ENCODE peak calls at places on chromosomes 13 and 19, in four cellular contexts. One of them, this sample, is unnamed.

GRCh38 chr13:47499358-47500150 is 501.5 kb downstream of the SUCLA2 start:
- DNase-seq in head of caudate nucleus: no peak
- DNase-seq in central memory CD8-positive, alpha-beta T cell: no peak
- DNase-seq in activated CD8-positive, alpha-beta memory T cell treated with anti-CD3 and anti-CD28 coated beads for 4 hours: no peak
- DNase-seq in this sample: no peak

GRCh38 chr13:40440990-40441820 is 225.2 kb downstream of the FOXO1 start:
- DNase-seq in activated CD8-positive, alpha-beta memory T cell treated with anti-CD3 and anti-CD28 coated beads for 4 hours: no peak
- DNase-seq in central memory CD8-positive, alpha-beta T cell: no peak
- DNase-seq in head of caudate nucleus: peak
- DNase-seq in this sample: no peak

GRCh38 chr19:55476100-55476775 is at the start of gene ZNF628:
- DNase-seq in activated CD8-positive, alpha-beta memory T cell treated with anti-CD3 and anti-CD28 coated beads for 4 hours: peak
- DNase-seq in head of caudate nucleus: peak
- DNase-seq in central memory CD8-positive, alpha-beta T cell: peak
- DNase-seq in this sample: peak

GRCh38 chr13:98443329-98443728 is 133.6 kb downstream of the STK24 start:
- DNase-seq in head of caudate nucleus: no peak
- DNase-seq in central memory CD8-positive, alpha-beta T cell: no peak
- DNase-seq in activated CD8-positive, alpha-beta memory T cell treated with anti-CD3 and anti-CD28 coated beads for 4 hours: no peak
- DNase-seq in this sample: no peak

GRCh38 chr13:47798906-47799305 is 202.2 kb downstream of the SUCLA2 start:
- DNase-seq in head of caudate nucleus: no peak
- DNase-seq in central memory CD8-positive, alpha-beta T cell: no peak
- DNase-seq in activated CD8-positive, alpha-beta memory T cell treated with anti-CD3 and anti-CD28 coated beads for 4 hours: no peak
- DNase-seq in this sample: no peak

GRCh38 chr19:1214862-1215731 is 9.5 kb downstream of the STK11 start:
- DNase-seq in head of caudate nucleus: peak
- DNase-seq in activated CD8-positive, alpha-beta memory T cell treated with anti-CD3 and anti-CD28 coated beads for 4 hours: no peak
- DNase-seq in central memory CD8-positive, alpha-beta T cell: no peak
- DNase-seq in this sample: no peak

GRCh38 chr13:30453727-30454126 is 12.0 kb downstream of the HMGB1 start:
- DNase-seq in activated CD8-positive, alpha-beta memory T cell treated with anti-CD3 and anti-CD28 coated beads for 4 hours: no peak
- DNase-seq in central memory CD8-positive, alpha-beta T cell: no peak
- DNase-seq in head of caudate nucleus: no peak
- DNase-seq in this sample: no peak

GRCh38 chr13:28574617-28575142 is 79.8 kb upstream of the FLT1 start:
- DNase-seq in activated CD8-positive, alpha-beta memory T cell treated with anti-CD3 and anti-CD28 coated beads for 4 hours: no peak
- DNase-seq in central memory CD8-positive, alpha-beta T cell: no peak
- DNase-seq in head of caudate nucleus: no peak
- DNase-seq in this sample: no peak

GRCh38 chr13:33258437-33259193 is 26.9 kb downstream of the STARD13 start:
- DNase-seq in central memory CD8-positive, alpha-beta T cell: no peak
- DNase-seq in head of caudate nucleus: no peak
- DNase-seq in activated CD8-positive, alpha-beta memory T cell treated with anti-CD3 and anti-CD28 coated beads for 4 hours: no peak
- DNase-seq in this sample: no peak

GRCh38 chr13:95497307-95497943 is 55.1 kb upstream of the CLDN10 start:
- DNase-seq in head of caudate nucleus: peak
- DNase-seq in activated CD8-positive, alpha-beta memory T cell treated with anti-CD3 and anti-CD28 coated beads for 4 hours: no peak
- DNase-seq in central memory CD8-positive, alpha-beta T cell: no peak
- DNase-seq in this sample: no peak

GRCh38 chr19:1668339-1669123 is 16.1 kb upstream of the TCF3 start:
- DNase-seq in central memory CD8-positive, alpha-beta T cell: no peak
- DNase-seq in head of caudate nucleus: no peak
- DNase-seq in activated CD8-positive, alpha-beta memory T cell treated with anti-CD3 and anti-CD28 coated beads for 4 hours: no peak
- DNase-seq in this sample: no peak

GRCh38 chr19:58518261-58519086 is 1.1 kb downstream of the ZBTB45 start:
- DNase-seq in activated CD8-positive, alpha-beta memory T cell treated with anti-CD3 and anti-CD28 coated beads for 4 hours: no peak
- DNase-seq in central memory CD8-positive, alpha-beta T cell: no peak
- DNase-seq in head of caudate nucleus: no peak
- DNase-seq in this sample: no peak

GRCh38 chr19:39496063-39496462 is 2.7 kb upstream of the DLL3 start:
- DNase-seq in head of caudate nucleus: no peak
- DNase-seq in central memory CD8-positive, alpha-beta T cell: no peak
- DNase-seq in activated CD8-positive, alpha-beta memory T cell treated with anti-CD3 and anti-CD28 coated beads for 4 hours: no peak
- DNase-seq in this sample: no peak

GRCh38 chr19:20078696-20079095 is 896 bp downstream of the ZNF90 start:
- DNase-seq in central memory CD8-positive, alpha-beta T cell: no peak
- DNase-seq in head of caudate nucleus: no peak
- DNase-seq in activated CD8-positive, alpha-beta memory T cell treated with anti-CD3 and anti-CD28 coated beads for 4 hours: no peak
- DNase-seq in this sample: no peak

GRCh38 chr13:40132249-40132648 is 476.8 kb downstream of the COG6 start:
- DNase-seq in central memory CD8-positive, alpha-beta T cell: no peak
- DNase-seq in activated CD8-positive, alpha-beta memory T cell treated with anti-CD3 and anti-CD28 coated beads for 4 hours: no peak
- DNase-seq in head of caudate nucleus: no peak
- DNase-seq in this sample: no peak

GRCh38 chr13:48954086-48954485 is 21.6 kb upstream of the FNDC3A start:
- DNase-seq in central memory CD8-positive, alpha-beta T cell: no peak
- DNase-seq in activated CD8-positive, alpha-beta memory T cell treated with anti-CD3 and anti-CD28 coated beads for 4 hours: no peak
- DNase-seq in head of caudate nucleus: no peak
- DNase-seq in this sample: no peak

GRCh38 chr13:94233401-94233800 is 246.1 kb downstream of the DCT start:
- DNase-seq in activated CD8-positive, alpha-beta memory T cell treated with anti-CD3 and anti-CD28 coated beads for 4 hours: no peak
- DNase-seq in central memory CD8-positive, alpha-beta T cell: no peak
- DNase-seq in head of caudate nucleus: peak
- DNase-seq in this sample: no peak

GRCh38 chr19:46132508-46133100 is 8.1 kb upstream of the IGFL3 start:
- DNase-seq in head of caudate nucleus: no peak
- DNase-seq in activated CD8-positive, alpha-beta memory T cell treated with anti-CD3 and anti-CD28 coated beads for 4 hours: no peak
- DNase-seq in central memory CD8-positive, alpha-beta T cell: no peak
- DNase-seq in this sample: no peak

GRCh38 chr19:46753420-46754155 is 7.3 kb upstream of the STRN4 start:
- DNase-seq in central memory CD8-positive, alpha-beta T cell: peak
- DNase-seq in activated CD8-positive, alpha-beta memory T cell treated with anti-CD3 and anti-CD28 coated beads for 4 hours: peak
- DNase-seq in head of caudate nucleus: no peak
- DNase-seq in this sample: peak

GRCh38 chr13:99322297-99323103 is 15.3 kb upstream of the GPR183 start:
- DNase-seq in head of caudate nucleus: no peak
- DNase-seq in activated CD8-positive, alpha-beta memory T cell treated with anti-CD3 and anti-CD28 coated beads for 4 hours: no peak
- DNase-seq in central memory CD8-positive, alpha-beta T cell: no peak
- DNase-seq in this sample: no peak

GRCh38 chr13:31016342-31017325 is 84.2 kb downstream of the TEX26 start:
- DNase-seq in central memory CD8-positive, alpha-beta T cell: no peak
- DNase-seq in activated CD8-positive, alpha-beta memory T cell treated with anti-CD3 and anti-CD28 coated beads for 4 hours: no peak
- DNase-seq in head of caudate nucleus: no peak
- DNase-seq in this sample: no peak

GRCh38 chr13:21590231-21590630 is 13.7 kb downstream of the MICU2 start:
- DNase-seq in central memory CD8-positive, alpha-beta T cell: no peak
- DNase-seq in activated CD8-positive, alpha-beta memory T cell treated with anti-CD3 and anti-CD28 coated beads for 4 hours: no peak
- DNase-seq in head of caudate nucleus: no peak
- DNase-seq in this sample: no peak

This sample was measured in stimulated activated CD8-positive, alpha-beta memory T cell treated with anti-CD3 and anti-CD28 coated beads, Interleukin-7, amount 100 ng/mL, for 48 hours.